ENCODE peak calls at places on chromosomes 11 and 22, in six cellular contexts. One of them, this sample, is unnamed.
A peak's percentile ranks its signal among the peaks of the same experiment; 100 is the strongest.

GRCh38 chr11:79393362-79394043 is 47.3 kb downstream of the TENM4 start:
- DNase-seq in neural crest cell: peak; percentile 16
- DNase-seq in stimulated activated CD4-positive, alpha-beta T cell treated with anti-CD3 and anti-CD28 coated beads, TNF-alpha, amount 100 ng/mL, for 4 hours: no peak
- DNase-seq in sigmoid colon: no peak
- DNase-seq in suprapubic skin: no peak
- DNase-seq in HepG2: no peak
- DNase-seq in this sample: no peak

GRCh38 chr11:108199446-108200321 is 22.8 kb downstream of the NPAT start:
- DNase-seq in neural crest cell: no peak
- DNase-seq in stimulated activated CD4-positive, alpha-beta T cell treated with anti-CD3 and anti-CD28 coated beads, TNF-alpha, amount 100 ng/mL, for 4 hours: no peak
- DNase-seq in sigmoid colon: no peak
- DNase-seq in suprapubic skin: no peak
- DNase-seq in HepG2: no peak
- DNase-seq in this sample: peak; percentile 78

GRCh38 chr11:64358536-64358906 is 441 bp upstream of the RPS6KA4 start:
- DNase-seq in neural crest cell: no peak
- DNase-seq in stimulated activated CD4-positive, alpha-beta T cell treated with anti-CD3 and anti-CD28 coated beads, TNF-alpha, amount 100 ng/mL, for 4 hours: no peak
- DNase-seq in sigmoid colon: no peak
- DNase-seq in suprapubic skin: peak; percentile 72
- DNase-seq in HepG2: no peak
- DNase-seq in this sample: no peak

GRCh38 chr22:42887523-42888507 is 30.7 kb upstream of the ARFGAP3 start:
- DNase-seq in neural crest cell: no peak
- DNase-seq in stimulated activated CD4-positive, alpha-beta T cell treated with anti-CD3 and anti-CD28 coated beads, TNF-alpha, amount 100 ng/mL, for 4 hours: no peak
- DNase-seq in sigmoid colon: no peak
- DNase-seq in suprapubic skin: no peak
- DNase-seq in HepG2: no peak
- DNase-seq in this sample: no peak

GRCh38 chr11:70844387-70844786 is 408.0 kb downstream of the SHANK2 start:
- DNase-seq in neural crest cell: no peak
- DNase-seq in stimulated activated CD4-positive, alpha-beta T cell treated with anti-CD3 and anti-CD28 coated beads, TNF-alpha, amount 100 ng/mL, for 4 hours: no peak
- DNase-seq in sigmoid colon: no peak
- DNase-seq in suprapubic skin: no peak
- DNase-seq in HepG2: no peak
- DNase-seq in this sample: no peak

GRCh38 chr22:49103314-49104052 is 724.2 kb downstream of the BRD1 start:
- DNase-seq in neural crest cell: no peak
- DNase-seq in stimulated activated CD4-positive, alpha-beta T cell treated with anti-CD3 and anti-CD28 coated beads, TNF-alpha, amount 100 ng/mL, for 4 hours: no peak
- DNase-seq in sigmoid colon: peak; percentile 41
- DNase-seq in suprapubic skin: no peak
- DNase-seq in HepG2: no peak
- DNase-seq in this sample: no peak

GRCh38 chr22:26995222-26995621 is 337.8 kb downstream of the MIAT start:
- DNase-seq in neural crest cell: no peak
- DNase-seq in stimulated activated CD4-positive, alpha-beta T cell treated with anti-CD3 and anti-CD28 coated beads, TNF-alpha, amount 100 ng/mL, for 4 hours: no peak
- DNase-seq in sigmoid colon: peak; percentile 84
- DNase-seq in suprapubic skin: no peak
- DNase-seq in HepG2: no peak
- DNase-seq in this sample: no peak

GRCh38 chr22:36201630-36202312 is at the start of gene APOL4:
- DNase-seq in neural crest cell: no peak
- DNase-seq in stimulated activated CD4-positive, alpha-beta T cell treated with anti-CD3 and anti-CD28 coated beads, TNF-alpha, amount 100 ng/mL, for 4 hours: no peak
- DNase-seq in sigmoid colon: peak; percentile 88
- DNase-seq in suprapubic skin: peak; percentile 85
- DNase-seq in HepG2: no peak
- DNase-seq in this sample: no peak

GRCh38 chr22:45818130-45819085 is 146.8 kb downstream of the ATXN10 start:
- DNase-seq in neural crest cell: no peak
- DNase-seq in stimulated activated CD4-positive, alpha-beta T cell treated with anti-CD3 and anti-CD28 coated beads, TNF-alpha, amount 100 ng/mL, for 4 hours: no peak
- DNase-seq in sigmoid colon: no peak
- DNase-seq in suprapubic skin: no peak
- DNase-seq in HepG2: peak; percentile 16
- DNase-seq in this sample: no peak

GRCh38 chr11:72328366-72329224 is 84.6 kb upstream of the PHOX2A start:
- DNase-seq in neural crest cell: no peak
- DNase-seq in stimulated activated CD4-positive, alpha-beta T cell treated with anti-CD3 and anti-CD28 coated beads, TNF-alpha, amount 100 ng/mL, for 4 hours: no peak
- DNase-seq in sigmoid colon: no peak
- DNase-seq in suprapubic skin: no peak
- DNase-seq in HepG2: no peak
- DNase-seq in this sample: no peak

This sample was measured in activated naive CD4-positive, alpha-beta T cell treated with anti-CD3 and anti-CD28 coated beads, Interleukin-2, amount 50 U/mL, for 16 hours.